ENCODE peak calls at places on chromosomes 4 and X, in six cellular contexts. D, P, Q, F, R and L are unnamed samples.

GRCh38 chr4:189143255-189143654 is 797.4 kb upstream of the FRG1 start:
- DNase-seq in D (peak), P (no peak), Q (no peak), F (no peak), R (no peak), L (no peak)

GRCh38 chr4:77158487-77158861 is 1.5 kb downstream of the CCNG2 start:
- DNase-seq in D (peak), P (no peak), Q (no peak), F (no peak), R (no peak), L (no peak)

GRCh38 chr4:107278791-107279481 is 242.8 kb upstream of the DKK2 start:
- DNase-seq in D (peak), P (no peak), Q (no peak), F (no peak), R (no peak), L (no peak)

GRCh38 chrX:73839152-73839551 is 276.2 kb downstream of the CHIC1 start:
- DNase-seq in D (no peak), P (no peak), Q (no peak), F (no peak), R (no peak), L (no peak)

GRCh38 chr4:88104902-88105610 is 53.4 kb downstream of the ABCG2 start:
- DNase-seq in D (peak), P (no peak), Q (no peak), F (no peak), R (no peak), L (no peak)

GRCh38 chrX:10142041-10142589 is 14.7 kb upstream of the CLCN4 start:
- DNase-seq in D (no peak), P (peak), Q (no peak), F (no peak), R (no peak), L (no peak)

GRCh38 chr4:93731448-93731847 is 97.1 kb upstream of the ATOH1 start:
- DNase-seq in D (peak), P (no peak), Q (no peak), F (no peak), R (no peak), L (no peak)

GRCh38 chr4:47349323-47349722 is 114.2 kb downstream of the COMMD8 start:
- DNase-seq in D (peak), P (no peak), Q (no peak), F (no peak), R (no peak), L (no peak)

GRCh38 chrX:111129949-111130348 is 34.0 kb downstream of the PAK3 start:
- DNase-seq in D (no peak), P (no peak), Q (no peak), F (no peak), R (no peak), L (no peak)

GRCh38 chr4:33961751-33962150 is 2282.6 kb downstream of the ARAP2 start:
- DNase-seq in D (peak), P (no peak), Q (no peak), F (no peak), R (no peak), L (no peak)

GRCh38 chrX:133776072-133776471 is 209.3 kb downstream of the GPC3 start:
- DNase-seq in D (no peak), P (no peak), Q (peak), F (peak), R (peak), L (no peak)

GRCh38 chrX:70476934-70477733 is 32.5 kb downstream of the DLG3 start:
- DNase-seq in D (peak), P (no peak), Q (peak), F (no peak), R (no peak), L (no peak)

GRCh38 chr4:139144911-139145551 is 32.0 kb downstream of the ELF2 start:
- DNase-seq in D (no peak), P (no peak), Q (no peak), F (peak), R (no peak), L (no peak)

GRCh38 chr4:147110968-147111367 is 165.3 kb upstream of the TTC29 start:
- DNase-seq in D (peak), P (no peak), Q (peak), F (no peak), R (no peak), L (no peak)

GRCh38 chr4:11297627-11298026 is 131.1 kb downstream of the HS3ST1 start:
- DNase-seq in D (no peak), P (no peak), Q (no peak), F (no peak), R (no peak), L (no peak)

GRCh38 chrX:120753413-120754251 is 122.0 kb downstream of the CT47B1 start:
- DNase-seq in D (no peak), P (no peak), Q (no peak), F (no peak), R (peak), L (no peak)

GRCh38 chrX:108070891-108071290 is 20.5 kb downstream of the PSMD10 start:
- DNase-seq in D (peak), P (no peak), Q (no peak), F (no peak), R (no peak), L (no peak)

GRCh38 chr4:7297374-7297773 is 105.0 kb downstream of the SORCS2 start:
- DNase-seq in D (no peak), P (no peak), Q (no peak), F (no peak), R (no peak), L (no peak)

GRCh38 chrX:53319614-53320542 is 38.5 kb upstream of the IQSEC2 start:
- DNase-seq in D (peak), P (peak), Q (no peak), F (peak), R (no peak), L (no peak)

GRCh38 chr4:29900336-29900735 is 819.8 kb upstream of the PCDH7 start:
- DNase-seq in D (no peak), P (no peak), Q (no peak), F (no peak), R (no peak), L (no peak)

GRCh38 chrX:151153086-151153485 is 23.3 kb upstream of the GPR50 start:
- DNase-seq in D (peak), P (no peak), Q (peak), F (peak), R (no peak), L (no peak)

GRCh38 chr4:56728512-56728911 is 47.4 kb upstream of the HOPX start:
- DNase-seq in D (peak), P (no peak), Q (peak), F (peak), R (no peak), L (no peak)

GRCh38 chr4:35087216-35087615 is 1157.1 kb downstream of the ARAP2 start:
- DNase-seq in D (no peak), P (no peak), Q (no peak), F (no peak), R (no peak), L (no peak)

GRCh38 chr4:137390141-137390540 is 142.2 kb downstream of the PCDH18 start:
- DNase-seq in D (peak), P (no peak), Q (no peak), F (no peak), R (no peak), L (no peak)

GRCh38 chrX:44244008-44244407 is 99.5 kb downstream of the EFHC2 start:
- DNase-seq in D (peak), P (no peak), Q (peak), F (peak), R (no peak), L (no peak)

GRCh38 chrX:150983526-150984163 is 510 bp downstream of the HMGB3 start:
- DNase-seq in D (peak), P (no peak), Q (no peak), F (no peak), R (no peak), L (no peak)

GRCh38 chr4:80538276-80538926 is 202.9 kb downstream of the CFAP299 start:
- DNase-seq in D (peak), P (no peak), Q (no peak), F (no peak), R (peak), L (no peak)

GRCh38 chrX:72101597-72102037 is 30.1 kb downstream of the RTL5 start:
- DNase-seq in D (no peak), P (no peak), Q (no peak), F (no peak), R (no peak), L (peak)

GRCh38 chr4:6024450-6024960 is 6.3 kb upstream of the C4orf50 start:
- DNase-seq in D (no peak), P (no peak), Q (no peak), F (no peak), R (no peak), L (no peak)

GRCh38 chr4:8198906-8199593 is at the start of gene SH3TC1:
- DNase-seq in D (peak), P (peak), Q (peak), F (peak), R (peak), L (peak)

GRCh38 chr4:148445071-148445902 is 3.1 kb upstream of the NR3C2 start:
- DNase-seq in D (peak), P (peak), Q (peak), F (no peak), R (peak), L (peak)

GRCh38 chrX:56947695-56948094 is 47.6 kb downstream of the SPIN3 start:
- DNase-seq in D (peak), P (no peak), Q (no peak), F (no peak), R (no peak), L (no peak)

GRCh38 chr4:55004831-55005230 is 120.6 kb downstream of the KDR start:
- DNase-seq in D (no peak), P (no peak), Q (no peak), F (no peak), R (no peak), L (no peak)